ENCODE peak calls at places on chromosomes 5 and 9, in ten cellular contexts. K is SK-N-SH, F is H1, E is transverse colon, B is spleen, N is HCT116, I is K562, X is GM23338, T is HepG2, M is breast epithelium. H is an unnamed sample. For H3K4me1, the result is how much of the 10 kb centered on the place peaks cover.

GRCh38 chr5:34610576-34610975 is 45.6 kb upstream of the RAI14 start:
- DNase-seq in M (no peak), F (no peak), X (no peak), I (no peak), E (no peak), K (no peak), T (no peak), B (no peak), N (no peak), H (no peak)

GRCh38 chr9:37971107-37971459 is 67.2 kb upstream of the SLC25A51 start:
- DNase-seq in I (no peak), N (no peak), T (no peak), X (no peak), E (no peak), M (no peak), K (no peak), B (peak), F (no peak), H (no peak)

GRCh38 chr9:96854073-96854876 is at the start of gene ZNF782:
- DNase-seq in K (peak), I (peak), T (peak), N (peak), X (peak), B (peak), F (peak), E (peak), M (peak), H (peak)

GRCh38 chr5:103475629-103476240 is 86.9 kb downstream of the NUDT12 start:
- DNase-seq in E (no peak), N (peak), X (peak), B (no peak), F (no peak), K (peak), T (peak), I (peak), M (no peak), H (no peak)

GRCh38 chr5:150120617-150121447 is 34.5 kb upstream of the CSF1R start:
- DNase-seq in K (no peak), X (no peak), B (no peak), T (no peak), I (no peak), N (no peak), E (no peak), F (no peak), M (no peak), H (peak)

GRCh38 chr5:163401271-163401670 is 36.1 kb upstream of the CCNG1 start:
- DNase-seq in F (no peak), E (no peak), N (no peak), M (no peak), B (no peak), K (no peak), T (no peak), I (no peak), X (no peak), H (no peak)

GRCh38 chr5:162410365-162410764 is 342.8 kb downstream of the GABRG2 start:
- DNase-seq in E (no peak), F (no peak), X (no peak), M (no peak), T (no peak), N (no peak), I (no peak), K (no peak), B (no peak), H (no peak)

GRCh38 chr9:120099064-120099463 is 480.9 kb downstream of the CDK5RAP2 start:
- DNase-seq in B (no peak), N (no peak), M (no peak), K (no peak), I (peak), F (no peak), E (no peak), X (no peak), T (no peak), H (no peak)

GRCh38 chr9:123997665-123998277 is 13.8 kb upstream of the LHX2 start:
- DNase-seq in F (peak), I (no peak), K (no peak), E (peak), M (peak), B (peak), N (no peak), T (no peak), X (peak), H (no peak)

GRCh38 chr9:125361837-125362531 is 100.4 kb downstream of the GAPVD1 start:
- DNase-seq in M (no peak), E (no peak), K (no peak), I (no peak), F (no peak), N (peak), X (peak), T (no peak), B (no peak), H (no peak)

GRCh38 chr9:82957526-82958379 is 105.2 kb downstream of the RASEF start:
- DNase-seq in E (no peak), N (no peak), T (no peak), X (no peak), M (no peak), F (no peak), I (no peak), K (peak), B (no peak), H (no peak)

GRCh38 chr9:82961504-82962125 is 101.3 kb downstream of the RASEF start:
- DNase-seq in X (peak), I (peak), F (peak), T (peak), K (peak), N (peak), E (peak), M (peak), B (peak), H (peak)
- TF ChIP-seq POLR2AphosphoS5 in X (no peak), I (no peak), F (no peak), T (no peak), K (no peak), N (no peak), E (no peak), M (no peak), B (no peak), H (no peak)

DNA sequence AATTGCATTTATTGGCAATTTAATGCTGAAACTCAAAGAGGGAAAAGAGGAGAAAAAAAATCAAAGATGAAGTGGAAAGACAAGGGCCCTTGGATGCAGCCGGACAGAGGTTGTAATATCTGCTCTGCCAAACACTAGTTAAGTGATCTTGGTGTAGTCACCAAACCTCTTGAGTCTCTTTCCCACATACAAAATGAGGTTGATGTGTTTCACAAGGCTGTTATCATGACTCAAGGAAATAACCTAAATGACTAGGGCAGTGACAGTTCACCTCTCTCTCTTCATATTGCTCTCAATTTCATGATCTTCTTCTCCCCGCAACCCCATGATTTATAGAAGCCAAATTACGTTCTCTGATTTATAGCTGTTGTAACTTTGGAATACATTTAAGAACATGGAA is 44.9 kb downstream of the PIK3R1 start:
- DNase-seq in B (no peak), I (no peak), N (no peak), M (no peak), E (no peak), X (no peak), T (no peak), K (no peak), F (no peak), H (no peak)
- H3K4me1 ChIP-seq in B (half or more), I (under half), N (under half), M (under half), E (under half), X (under half), T (under half), K (under half), F (under half), H (half or more)

GRCh38 chr5:62695274-62695673 is 116.7 kb downstream of the LRRC70 start:
- DNase-seq in X (no peak), N (no peak), F (no peak), T (no peak), M (no peak), B (no peak), K (no peak), E (no peak), I (no peak), H (peak)
- TF ChIP-seq POLR2AphosphoS5 in X (no peak), N (no peak), F (no peak), T (no peak), M (no peak), B (no peak), K (no peak), E (peak), I (no peak), H (peak)

DNA sequence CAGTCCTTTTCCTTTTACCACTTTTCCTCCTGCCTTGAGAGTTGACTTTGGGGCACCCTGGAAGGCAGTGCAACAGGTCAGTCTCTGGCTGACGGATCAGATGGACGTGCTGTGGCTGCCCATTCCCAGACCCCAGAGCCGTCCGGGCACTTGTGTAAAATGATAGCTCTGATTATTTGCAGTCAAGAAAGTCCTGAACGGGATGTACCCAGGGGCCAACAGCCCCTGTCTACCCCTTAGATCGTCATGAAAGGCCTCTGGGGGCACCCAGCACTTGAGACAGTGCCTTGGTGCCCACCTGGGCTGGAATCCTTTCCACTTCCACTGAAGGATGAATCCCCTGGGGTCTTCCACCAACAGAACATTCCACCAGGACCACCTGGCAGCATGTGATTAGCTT is 17.7 kb upstream of the ANGPTL2 start:
- DNase-seq in E (no peak), K (no peak), T (no peak), B (peak), I (no peak), N (no peak), F (no peak), X (no peak), M (peak), H (no peak)
- H3K4me1 ChIP-seq in E (under half), K (under half), T (under half), B (under half), I (under half), N (under half), F (under half), X (under half), M (under half), H (under half)

DNA sequence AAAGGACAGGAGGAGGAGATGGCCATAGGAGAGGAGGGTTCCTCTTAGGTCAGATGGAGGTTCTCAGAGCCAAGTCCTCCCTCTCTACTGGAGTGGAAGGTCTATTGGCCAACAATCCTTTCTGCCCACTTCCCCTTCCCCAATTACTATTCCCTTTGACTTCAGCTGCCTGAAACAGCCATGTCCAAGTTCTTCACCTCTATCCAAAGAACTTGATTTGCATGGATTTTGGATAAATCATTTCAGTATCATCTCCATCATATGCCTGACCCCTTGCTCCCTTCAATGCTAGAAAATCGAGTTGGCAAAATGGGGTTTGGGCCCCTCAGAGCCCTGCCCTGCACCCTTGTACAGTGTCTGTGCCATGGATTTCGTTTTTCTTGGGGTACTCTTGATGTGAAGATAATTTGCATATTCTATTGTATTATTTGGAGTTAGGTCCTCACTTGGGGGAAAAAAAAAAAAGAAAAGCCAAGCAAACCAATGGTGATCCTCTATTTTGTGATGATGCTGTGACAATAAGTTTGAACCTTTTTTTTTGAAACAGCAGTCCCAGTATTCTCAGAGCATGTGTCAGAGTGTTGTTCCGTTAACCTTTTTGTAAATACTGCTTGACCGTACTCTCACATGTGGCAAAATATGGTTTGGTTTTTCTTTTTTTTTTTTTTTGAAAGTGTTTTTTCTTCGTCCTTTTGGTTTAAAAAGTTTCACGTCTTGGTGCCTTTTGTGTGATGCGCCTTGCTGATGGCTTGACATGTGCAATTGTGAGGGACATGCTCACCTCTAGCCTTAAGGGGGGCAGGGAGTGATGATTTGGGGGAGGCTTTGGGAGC is 3.1 kb downstream of the EGR1 start:
- DNase-seq in B (no peak), X (no peak), F (no peak), T (no peak), N (peak), M (no peak), E (no peak), I (no peak), K (no peak), H (no peak)
- TF ChIP-seq POLR2AphosphoS5 in B (no peak), X (no peak), F (peak), T (no peak), N (peak), M (no peak), E (peak), I (peak), K (no peak), H (peak)

GRCh38 chr5:172886396-172886932 is 52.4 kb downstream of the ERGIC1 start:
- DNase-seq in F (no peak), N (no peak), I (no peak), B (no peak), T (no peak), K (no peak), X (no peak), E (no peak), M (no peak), H (no peak)
- H3K4me1 ChIP-seq in F (under half), N (under half), I (under half), B (under half), T (under half), K (under half), X (under half), E (under half), M (under half), H (under half)

GRCh38 chr9:129413537-129414376 is 207.1 kb downstream of the C9orf50 start:
- DNase-seq in B (peak), K (peak), M (peak), E (peak), F (peak), T (peak), X (peak), N (peak), I (peak), H (peak)

GRCh38 chr9:129414377-129415021 is 206.4 kb downstream of the C9orf50 start:
- DNase-seq in E (peak), I (peak), M (peak), F (no peak), N (no peak), X (peak), B (peak), K (no peak), T (peak), H (peak)

GRCh38 chr9:129411501-129412175 is 209.3 kb downstream of the C9orf50 start:
- DNase-seq in E (no peak), X (no peak), K (no peak), B (peak), I (no peak), T (no peak), N (no peak), M (no peak), F (no peak), H (no peak)

GRCh38 chr9:129415031-129415953 is 205.6 kb downstream of the C9orf50 start:
- DNase-seq in M (no peak), K (no peak), B (no peak), E (no peak), T (peak), I (peak), N (no peak), F (no peak), X (no peak), H (no peak)

GRCh38 chr9:129412814-129413536 is 207.9 kb downstream of the C9orf50 start:
- DNase-seq in N (no peak), T (no peak), I (peak), X (peak), E (peak), F (no peak), K (peak), M (peak), B (peak), H (peak)
- TF ChIP-seq POLR2AphosphoS5 in N (peak), T (no peak), I (no peak), X (no peak), E (peak), F (no peak), K (peak), M (no peak), B (no peak), H (peak)

GRCh38 chr5:181039961-181040915 is at the start of gene BTNL9:
- DNase-seq in X (no peak), F (no peak), B (peak), N (no peak), E (no peak), T (no peak), K (no peak), I (no peak), M (no peak), H (no peak)
- H3K4me1 ChIP-seq in X (under half), F (under half), B (under half), N (under half), E (under half), T (under half), K (under half), I (under half), M (under half), H (under half)

DNA sequence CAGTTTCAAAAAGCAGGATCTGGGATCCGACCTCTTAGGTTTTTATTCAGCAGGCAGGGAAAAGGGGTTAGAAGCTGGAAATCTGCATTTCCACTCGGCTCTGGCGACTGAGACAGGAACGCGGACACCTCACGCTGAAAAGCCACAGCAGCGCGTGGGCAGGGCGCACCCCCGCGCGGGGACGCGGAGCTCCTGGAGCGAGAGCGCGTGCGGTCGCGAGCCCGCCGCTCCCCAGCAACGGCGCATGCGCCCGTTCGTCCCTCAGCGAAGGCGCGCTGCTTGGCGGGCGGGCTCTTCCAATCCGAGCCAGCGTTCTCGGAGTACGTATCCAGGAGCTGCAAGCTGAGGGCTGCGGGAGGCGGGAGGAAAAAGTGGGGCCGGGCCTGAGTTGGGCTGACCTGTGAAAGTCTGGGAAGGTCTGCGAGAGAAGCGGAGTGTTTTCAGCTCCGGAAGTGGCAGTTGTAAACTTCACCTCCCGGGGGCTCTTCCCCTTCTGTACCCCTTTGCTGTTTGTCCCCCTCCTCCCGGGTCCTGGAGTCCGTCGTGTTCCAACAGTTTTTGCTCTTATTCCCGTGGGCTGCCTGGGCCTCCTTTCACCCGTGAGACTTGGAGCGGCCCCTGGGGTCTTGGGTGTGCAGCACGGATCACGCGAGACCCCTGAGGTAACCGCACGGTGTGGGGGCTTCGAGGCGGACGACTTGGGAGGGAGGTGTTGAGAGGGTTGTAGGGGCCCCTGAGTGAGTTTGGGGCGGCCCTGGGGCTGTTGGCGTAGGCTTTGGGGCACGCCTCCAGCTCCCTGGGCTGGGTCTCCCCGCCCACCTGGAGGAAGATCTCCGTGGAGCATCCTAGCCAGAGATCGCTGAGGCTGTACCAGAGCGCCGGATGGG is at the start of gene CCDC171:
- DNase-seq in K (peak), B (peak), T (peak), X (peak), M (peak), E (peak), I (peak), N (peak), F (peak), H (peak)
- TF ChIP-seq POLR2AphosphoS5 in K (peak), B (peak), T (peak), X (peak), M (peak), E (peak), I (no peak), N (peak), F (peak), H (peak)

H was measured in sigmoid colon.